ENCODE peak calls at places on chromosomes 11 and 22, in seven cellular contexts. One of them, this sample, is unnamed.

GRCh38 chr22:43152001-43152354 is 619 bp downstream of the TSPO start:
- DNase-seq in SK-N-SH: no peak
- DNase-seq in H1: peak
- DNase-seq in HCT116: no peak
- DNase-seq in GM12878: no peak
- DNase-seq in K562: no peak
- DNase-seq in HepG2: no peak
- DNase-seq in this sample: no peak

GRCh38 chr11:59463176-59463575 is 6.4 kb downstream of the OR4D6 start:
- DNase-seq in GM12878: no peak
- DNase-seq in HepG2: no peak
- DNase-seq in H1: no peak
- DNase-seq in K562: no peak
- DNase-seq in HCT116: no peak
- DNase-seq in SK-N-SH: no peak
- DNase-seq in this sample: no peak

GRCh38 chr22:48661984-48662383 is 1165.7 kb downstream of the BRD1 start:
- DNase-seq in HepG2: no peak
- DNase-seq in H1: no peak
- DNase-seq in HCT116: no peak
- DNase-seq in SK-N-SH: no peak
- DNase-seq in GM12878: no peak
- DNase-seq in K562: no peak
- DNase-seq in this sample: no peak

GRCh38 chr11:8271106-8271886 is 7.6 kb upstream of the LMO1 start:
- DNase-seq in K562: no peak
- DNase-seq in GM12878: no peak
- DNase-seq in HepG2: no peak
- DNase-seq in H1: no peak
- DNase-seq in HCT116: no peak
- DNase-seq in SK-N-SH: no peak
- DNase-seq in this sample: no peak

GRCh38 chr11:63505857-63506528 is at the start of gene LGALS12:
- DNase-seq in H1: no peak
- DNase-seq in GM12878: no peak
- DNase-seq in HCT116: no peak
- DNase-seq in K562: peak
- DNase-seq in SK-N-SH: no peak
- DNase-seq in HepG2: no peak
- DNase-seq in this sample: no peak

GRCh38 chr11:73467505-73467904 is 91.3 kb downstream of the RELT start:
- DNase-seq in SK-N-SH: no peak
- DNase-seq in GM12878: no peak
- DNase-seq in H1: no peak
- DNase-seq in HepG2: no peak
- DNase-seq in HCT116: no peak
- DNase-seq in K562: no peak
- DNase-seq in this sample: no peak

GRCh38 chr11:123822022-123822421 is 15.9 kb upstream of the OR6M1 start:
- DNase-seq in H1: no peak
- DNase-seq in HCT116: no peak
- DNase-seq in K562: no peak
- DNase-seq in SK-N-SH: no peak
- DNase-seq in GM12878: no peak
- DNase-seq in HepG2: no peak
- DNase-seq in this sample: no peak

GRCh38 chr11:95542868-95543551 is 246.6 kb downstream of the FAM76B start:
- DNase-seq in HepG2: no peak
- DNase-seq in K562: peak
- DNase-seq in SK-N-SH: no peak
- DNase-seq in H1: no peak
- DNase-seq in HCT116: no peak
- DNase-seq in GM12878: no peak
- DNase-seq in this sample: no peak

GRCh38 chr11:72483412-72484186 is 49.3 kb upstream of the CLPB start:
- DNase-seq in K562: no peak
- DNase-seq in HCT116: no peak
- DNase-seq in H1: no peak
- DNase-seq in HepG2: peak
- DNase-seq in SK-N-SH: no peak
- DNase-seq in GM12878: no peak
- DNase-seq in this sample: no peak

GRCh38 chr11:3824714-3825472 is 15.9 kb downstream of the RHOG start:
- DNase-seq in HepG2: peak
- DNase-seq in H1: peak
- DNase-seq in K562: peak
- DNase-seq in GM12878: no peak
- DNase-seq in SK-N-SH: peak
- DNase-seq in HCT116: no peak
- DNase-seq in this sample: peak

GRCh38 chr11:41612415-41612814 is 153.0 kb upstream of the LRRC4C start:
- DNase-seq in SK-N-SH: no peak
- DNase-seq in GM12878: no peak
- DNase-seq in K562: no peak
- DNase-seq in H1: no peak
- DNase-seq in HepG2: no peak
- DNase-seq in HCT116: no peak
- DNase-seq in this sample: no peak

GRCh38 chr11:9069861-9070470 is 21.4 kb downstream of the SCUBE2 start:
- DNase-seq in SK-N-SH: no peak
- DNase-seq in HCT116: no peak
- DNase-seq in K562: no peak
- DNase-seq in GM12878: no peak
- DNase-seq in H1: no peak
- DNase-seq in HepG2: no peak
- DNase-seq in this sample: no peak

GRCh38 chr11:113531078-113531477 is 55.9 kb upstream of the DRD2 start:
- DNase-seq in K562: no peak
- DNase-seq in SK-N-SH: no peak
- DNase-seq in HCT116: no peak
- DNase-seq in H1: no peak
- DNase-seq in HepG2: no peak
- DNase-seq in GM12878: no peak
- DNase-seq in this sample: no peak

GRCh38 chr11:41316726-41317125 is 142.7 kb downstream of the LRRC4C start:
- DNase-seq in H1: no peak
- DNase-seq in HepG2: no peak
- DNase-seq in HCT116: no peak
- DNase-seq in SK-N-SH: no peak
- DNase-seq in K562: no peak
- DNase-seq in GM12878: no peak
- DNase-seq in this sample: no peak

GRCh38 chr11:93187290-93187689 is 10.5 kb downstream of the SLC36A4 start:
- DNase-seq in HCT116: no peak
- DNase-seq in H1: no peak
- DNase-seq in K562: no peak
- DNase-seq in GM12878: no peak
- DNase-seq in SK-N-SH: no peak
- DNase-seq in HepG2: no peak
- DNase-seq in this sample: no peak

GRCh38 chr11:78943841-78944240 is 369.2 kb upstream of the NARS2 start:
- DNase-seq in H1: no peak
- DNase-seq in GM12878: no peak
- DNase-seq in HCT116: no peak
- DNase-seq in HepG2: no peak
- DNase-seq in SK-N-SH: peak
- DNase-seq in K562: peak
- DNase-seq in this sample: no peak

GRCh38 chr11:27012254-27012921 is 18.5 kb downstream of the FIBIN start:
- DNase-seq in K562: no peak
- DNase-seq in H1: no peak
- DNase-seq in HepG2: no peak
- DNase-seq in HCT116: no peak
- DNase-seq in SK-N-SH: peak
- DNase-seq in GM12878: no peak
- DNase-seq in this sample: no peak

GRCh38 chr22:33726294-33726711 is 194.0 kb downstream of the LARGE1 start:
- DNase-seq in HepG2: no peak
- DNase-seq in H1: no peak
- DNase-seq in GM12878: no peak
- DNase-seq in K562: no peak
- DNase-seq in HCT116: no peak
- DNase-seq in SK-N-SH: no peak
- DNase-seq in this sample: no peak

GRCh38 chr11:47186076-47186936 is at the start of gene PACSIN3:
- DNase-seq in HepG2: peak
- DNase-seq in H1: peak
- DNase-seq in K562: peak
- DNase-seq in SK-N-SH: peak
- DNase-seq in GM12878: no peak
- DNase-seq in HCT116: no peak
- DNase-seq in this sample: no peak

GRCh38 chr11:396511-396947 is 2.5 kb downstream of the PKP3 start:
- DNase-seq in SK-N-SH: peak
- DNase-seq in HepG2: peak
- DNase-seq in H1: no peak
- DNase-seq in HCT116: no peak
- DNase-seq in GM12878: no peak
- DNase-seq in K562: no peak
- DNase-seq in this sample: no peak

GRCh38 chr11:35177370-35177769 is 38.4 kb downstream of the CD44 start:
- DNase-seq in GM12878: no peak
- DNase-seq in K562: no peak
- DNase-seq in H1: no peak
- DNase-seq in SK-N-SH: no peak
- DNase-seq in HCT116: no peak
- DNase-seq in HepG2: no peak
- DNase-seq in this sample: no peak

GRCh38 chr11:22928207-22928917 is 68.1 kb upstream of the CCDC179 start:
- DNase-seq in H1: no peak
- DNase-seq in HepG2: no peak
- DNase-seq in K562: no peak
- DNase-seq in HCT116: no peak
- DNase-seq in GM12878: no peak
- DNase-seq in SK-N-SH: no peak
- DNase-seq in this sample: no peak

GRCh38 chr11:94295534-94295933 is 8.8 kb upstream of the IZUMO1R start:
- DNase-seq in HepG2: no peak
- DNase-seq in SK-N-SH: no peak
- DNase-seq in HCT116: no peak
- DNase-seq in GM12878: no peak
- DNase-seq in K562: no peak
- DNase-seq in H1: no peak
- DNase-seq in this sample: no peak

GRCh38 chr22:36252754-36253522 is at the start of gene APOL1:
- DNase-seq in SK-N-SH: no peak
- DNase-seq in H1: no peak
- DNase-seq in HepG2: peak
- DNase-seq in K562: peak
- DNase-seq in HCT116: no peak
- DNase-seq in GM12878: peak
- DNase-seq in this sample: no peak
- TF ChIP-seq YY1 in SK-N-SH: no peak
- TF ChIP-seq YY1 in H1: no peak
- TF ChIP-seq YY1 in HepG2: no peak
- TF ChIP-seq YY1 in K562: no peak
- TF ChIP-seq YY1 in HCT116: no peak
- TF ChIP-seq YY1 in GM12878: no peak
- TF ChIP-seq YY1 in this sample: no peak

GRCh38 chr11:1748467-1749019 is 1.9 kb downstream of the IFITM10 start:
- DNase-seq in GM12878: no peak
- DNase-seq in HCT116: no peak
- DNase-seq in HepG2: no peak
- DNase-seq in SK-N-SH: peak
- DNase-seq in K562: no peak
- DNase-seq in H1: no peak
- DNase-seq in this sample: no peak
- H3K4me3 ChIP-seq in GM12878: no peak
- H3K4me3 ChIP-seq in HCT116: no peak
- H3K4me3 ChIP-seq in HepG2: no peak
- H3K4me3 ChIP-seq in SK-N-SH: no peak
- H3K4me3 ChIP-seq in K562: no peak
- H3K4me3 ChIP-seq in H1: peak
- H3K4me3 ChIP-seq in this sample: peak

GRCh38 chr22:44408227-44409192 is 89.5 kb downstream of the RTL6 start:
- DNase-seq in GM12878: no peak
- DNase-seq in H1: no peak
- DNase-seq in K562: no peak
- DNase-seq in SK-N-SH: no peak
- DNase-seq in HCT116: no peak
- DNase-seq in HepG2: no peak
- DNase-seq in this sample: no peak

GRCh38 chr22:44405661-44406060 is 92.4 kb downstream of the RTL6 start:
- DNase-seq in H1: no peak
- DNase-seq in K562: no peak
- DNase-seq in HCT116: no peak
- DNase-seq in HepG2: no peak
- DNase-seq in GM12878: no peak
- DNase-seq in SK-N-SH: no peak
- DNase-seq in this sample: no peak

GRCh38 chr22:44407404-44408226 is 90.4 kb downstream of the RTL6 start:
- DNase-seq in GM12878: no peak
- DNase-seq in H1: no peak
- DNase-seq in HepG2: no peak
- DNase-seq in SK-N-SH: no peak
- DNase-seq in K562: no peak
- DNase-seq in HCT116: no peak
- DNase-seq in this sample: no peak

GRCh38 chr22:44404341-44405020 is 91.7 kb upstream of the SHISAL1 start:
- DNase-seq in GM12878: no peak
- DNase-seq in SK-N-SH: no peak
- DNase-seq in H1: no peak
- DNase-seq in HCT116: no peak
- DNase-seq in HepG2: no peak
- DNase-seq in K562: no peak
- DNase-seq in this sample: no peak

GRCh38 chr22:44406581-44407403 is 91.2 kb downstream of the RTL6 start:
- DNase-seq in K562: no peak
- DNase-seq in HepG2: no peak
- DNase-seq in H1: no peak
- DNase-seq in HCT116: no peak
- DNase-seq in SK-N-SH: no peak
- DNase-seq in GM12878: no peak
- DNase-seq in this sample: peak
- TF ChIP-seq YY1 in K562: no peak
- TF ChIP-seq YY1 in HepG2: no peak
- TF ChIP-seq YY1 in H1: no peak
- TF ChIP-seq YY1 in HCT116: no peak
- TF ChIP-seq YY1 in SK-N-SH: no peak
- TF ChIP-seq YY1 in GM12878: no peak
- TF ChIP-seq YY1 in this sample: no peak

DNA sequence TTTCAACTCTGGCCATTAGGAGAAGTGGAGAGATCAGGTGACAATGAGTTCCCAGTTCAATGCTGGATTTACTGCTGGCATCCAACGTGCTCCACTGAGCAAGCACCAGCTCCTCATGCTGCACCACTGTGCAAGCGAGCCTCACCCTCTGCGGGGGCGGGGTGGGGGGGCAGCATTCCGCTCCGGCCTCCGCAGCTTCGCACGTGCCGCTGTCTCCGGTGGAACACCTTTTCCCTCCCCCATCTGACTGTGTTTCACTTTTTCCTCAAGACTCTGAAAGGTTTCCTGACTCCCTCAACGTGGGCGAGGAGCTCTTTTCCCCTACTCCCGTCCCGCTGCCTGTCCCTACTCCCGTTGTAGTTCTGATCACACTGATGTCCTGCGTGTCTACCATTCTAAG is 835 bp upstream of the RHOD start:
- DNase-seq in HCT116: no peak
- DNase-seq in GM12878: no peak
- DNase-seq in K562: peak
- DNase-seq in H1: no peak
- DNase-seq in SK-N-SH: no peak
- DNase-seq in HepG2: no peak
- DNase-seq in this sample: no peak
- H3K4me3 ChIP-seq in HCT116: peak
- H3K4me3 ChIP-seq in GM12878: peak
- H3K4me3 ChIP-seq in K562: no peak
- H3K4me3 ChIP-seq in H1: peak
- H3K4me3 ChIP-seq in SK-N-SH: no peak
- H3K4me3 ChIP-seq in HepG2: peak
- H3K4me3 ChIP-seq in this sample: peak

GRCh38 chr22:46461566-46462180 is 75.7 kb downstream of the CELSR1 start:
- DNase-seq in SK-N-SH: no peak
- DNase-seq in K562: no peak
- DNase-seq in HepG2: no peak
- DNase-seq in GM12878: no peak
- DNase-seq in HCT116: no peak
- DNase-seq in H1: no peak
- DNase-seq in this sample: no peak
- TF ChIP-seq YY1 in SK-N-SH: no peak
- TF ChIP-seq YY1 in K562: no peak
- TF ChIP-seq YY1 in HepG2: no peak
- TF ChIP-seq YY1 in GM12878: no peak
- TF ChIP-seq YY1 in HCT116: no peak
- TF ChIP-seq YY1 in H1: no peak
- TF ChIP-seq YY1 in this sample: no peak

This sample was measured in NT2/D1.